ENCODE peak calls at places on chromosomes 2 and 18, in six cellular contexts. J, F, P, E, I and O are unnamed samples.

GRCh38 chr2:118112771-118113334 is 24.6 kb downstream of the INSIG2 start:
- DNase-seq in E (no peak), F (no peak), I (no peak), P (no peak), J (peak), O (no peak)

GRCh38 chr2:53519925-53520629 is 247.5 kb upstream of the CHAC2 start:
- DNase-seq in I (no peak), J (peak), E (no peak), F (no peak), P (no peak), O (no peak)

GRCh38 chr2:136319227-136319626 is 201.3 kb upstream of the CXCR4 start:
- DNase-seq in J (no peak), I (no peak), P (no peak), E (no peak), F (no peak), O (no peak)

GRCh38 chr2:217622205-217622621 is 380.6 kb downstream of the TNS1 start:
- DNase-seq in J (peak), F (no peak), P (no peak), I (peak), E (no peak), O (no peak)

GRCh38 chr2:229879551-229879950 is 42.3 kb downstream of the TRIP12 start:
- DNase-seq in P (no peak), J (no peak), I (no peak), F (no peak), E (no peak), O (no peak)

GRCh38 chr2:157004789-157005188 is 252.7 kb upstream of the GALNT5 start:
- DNase-seq in J (no peak), F (no peak), E (no peak), P (no peak), I (no peak), O (no peak)

GRCh38 chr18:79928563-79928960 is 22.9 kb downstream of the SLC66A2 start:
- DNase-seq in I (no peak), E (no peak), J (no peak), F (no peak), P (no peak), O (peak)

GRCh38 chr18:31244737-31245432 is 73.1 kb upstream of the DSG1 start:
- DNase-seq in I (no peak), E (peak), F (no peak), P (no peak), J (peak), O (no peak)

GRCh38 chr2:1787799-1788477 is 43.6 kb upstream of the PXDN start:
- DNase-seq in J (no peak), F (no peak), E (no peak), I (no peak), P (no peak), O (no peak)

GRCh38 chr2:99928472-99929053 is 213.8 kb downstream of the AFF3 start:
- DNase-seq in F (peak), E (no peak), J (peak), I (no peak), P (no peak), O (no peak)

GRCh38 chr2:239731422-239731821 is 293.7 kb downstream of the NDUFA10 start:
- DNase-seq in P (no peak), I (no peak), J (no peak), E (no peak), F (no peak), O (no peak)

GRCh38 chr2:163662141-163662780 is 73.5 kb downstream of the FIGN start:
- DNase-seq in E (no peak), F (no peak), P (no peak), J (peak), I (no peak), O (no peak)

GRCh38 chr18:48875942-48876511 is 74.7 kb downstream of the SMAD7 start:
- DNase-seq in J (peak), E (no peak), F (peak), P (no peak), I (no peak), O (no peak)

GRCh38 chr2:226552571-226553285 is 246.9 kb downstream of the IRS1 start:
- DNase-seq in F (no peak), E (no peak), J (no peak), P (no peak), I (no peak), O (no peak)

GRCh38 chr18:13532406-13533075 is 193.8 kb downstream of the FAM210A start:
- DNase-seq in I (no peak), P (no peak), E (no peak), F (no peak), J (no peak), O (no peak)

GRCh38 chr2:60413819-60414178 is 139.7 kb downstream of the BCL11A start:
- DNase-seq in J (no peak), I (no peak), E (no peak), P (no peak), F (no peak), O (no peak)

GRCh38 chr2:222969491-222969890 is 82.5 kb upstream of the KCNE4 start:
- DNase-seq in E (no peak), P (no peak), J (peak), I (no peak), F (no peak), O (no peak)

GRCh38 chr18:51417643-51418483 is 220.4 kb upstream of the MEX3C start:
- DNase-seq in J (no peak), E (no peak), P (no peak), I (no peak), F (no peak), O (no peak)

GRCh38 chr2:27715318-27716165 is 51.9 kb downstream of the SLC4A1AP start:
- DNase-seq in P (no peak), F (peak), E (no peak), J (peak), I (peak), O (no peak)

GRCh38 chr2:137938204-137938603 is 26.1 kb upstream of the HNMT start:
- DNase-seq in I (no peak), J (peak), P (no peak), F (no peak), E (no peak), O (no peak)

GRCh38 chr2:25314514-25315315 is 27.0 kb downstream of the DNMT3A start:
- DNase-seq in E (no peak), P (no peak), F (peak), J (peak), I (peak), O (no peak)

GRCh38 chr2:218003265-218003950 is 613 bp upstream of the TNS1 start:
- DNase-seq in E (no peak), P (no peak), I (peak), F (no peak), J (peak), O (no peak)

GRCh38 chr2:210172219-210172575 is 988 bp upstream of the KANSL1L start:
- DNase-seq in P (no peak), E (no peak), I (no peak), J (no peak), F (no peak), O (no peak)

GRCh38 chr2:223600056-223600455 is 2.1 kb downstream of the SCG2 start:
- DNase-seq in I (no peak), E (no peak), F (no peak), P (no peak), J (no peak), O (no peak)

GRCh38 chr2:101823347-101823791 is 125.9 kb downstream of the MAP4K4 start:
- DNase-seq in P (no peak), I (peak), E (peak), J (peak), F (peak), O (no peak)

GRCh38 chr18:53426656-53427055 is 797.8 kb downstream of the MBD2 start:
- DNase-seq in E (no peak), J (no peak), F (peak), P (no peak), I (no peak), O (no peak)

GRCh38 chr2:207632575-207633492 is 7.6 kb upstream of the METTL21A start:
- DNase-seq in J (peak), F (no peak), I (no peak), E (peak), P (no peak), O (no peak)

GRCh38 chr2:165070089-165070488 is 114.8 kb upstream of the SLC38A11 start:
- DNase-seq in E (no peak), P (no peak), J (peak), F (peak), I (no peak), O (no peak)

GRCh38 chr2:237932731-237933131 is 34.1 kb upstream of the UBE2F start:
- DNase-seq in J (peak), P (no peak), I (no peak), F (no peak), E (no peak), O (no peak)

GRCh38 chr2:74292752-74293151 is 50.5 kb downstream of the SLC4A5 start:
- DNase-seq in J (no peak), P (no peak), F (no peak), I (no peak), E (no peak), O (no peak)

DNA sequence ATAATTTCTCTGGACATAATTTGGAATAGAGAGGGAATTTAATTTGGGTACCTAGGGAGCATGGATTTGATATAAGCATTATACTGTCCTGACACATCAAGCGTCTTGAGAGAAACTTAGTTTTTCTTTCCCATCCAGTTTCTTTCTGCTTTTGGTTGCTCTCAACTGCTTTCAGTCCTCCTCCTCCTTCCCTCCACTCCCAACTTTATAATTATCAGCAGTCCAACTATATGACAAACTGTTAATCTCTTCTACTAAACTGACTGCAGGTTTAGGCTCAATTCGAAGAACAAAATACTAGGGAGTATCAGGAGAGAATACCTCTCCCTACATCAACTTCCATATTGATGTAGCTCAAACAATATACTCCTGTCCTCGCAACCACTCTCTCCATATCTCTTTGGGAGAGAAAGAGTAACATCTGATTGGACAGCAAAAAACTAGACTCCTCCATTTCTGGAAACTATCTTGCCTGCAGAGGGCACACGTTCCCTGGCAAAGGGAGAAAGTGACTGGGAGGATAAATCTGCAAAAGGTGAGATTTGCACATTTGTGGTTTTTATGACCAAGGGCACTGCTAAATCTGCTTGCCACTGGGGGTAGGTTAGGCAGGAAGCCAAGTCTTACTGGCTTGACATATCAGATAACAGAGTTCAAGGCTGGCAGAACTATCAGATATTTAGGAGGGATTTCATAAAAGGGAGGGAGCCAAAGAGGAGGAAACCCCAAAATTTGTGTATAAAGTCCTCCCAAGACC is 40.1 kb downstream of the ICA1L start:
- DNase-seq in J (peak), E (peak), F (peak), I (peak), P (no peak), O (no peak)
- TF ChIP-seq CTCF in J (peak), E (peak), F (peak), I (no peak), P (peak), O (no peak)

DNA sequence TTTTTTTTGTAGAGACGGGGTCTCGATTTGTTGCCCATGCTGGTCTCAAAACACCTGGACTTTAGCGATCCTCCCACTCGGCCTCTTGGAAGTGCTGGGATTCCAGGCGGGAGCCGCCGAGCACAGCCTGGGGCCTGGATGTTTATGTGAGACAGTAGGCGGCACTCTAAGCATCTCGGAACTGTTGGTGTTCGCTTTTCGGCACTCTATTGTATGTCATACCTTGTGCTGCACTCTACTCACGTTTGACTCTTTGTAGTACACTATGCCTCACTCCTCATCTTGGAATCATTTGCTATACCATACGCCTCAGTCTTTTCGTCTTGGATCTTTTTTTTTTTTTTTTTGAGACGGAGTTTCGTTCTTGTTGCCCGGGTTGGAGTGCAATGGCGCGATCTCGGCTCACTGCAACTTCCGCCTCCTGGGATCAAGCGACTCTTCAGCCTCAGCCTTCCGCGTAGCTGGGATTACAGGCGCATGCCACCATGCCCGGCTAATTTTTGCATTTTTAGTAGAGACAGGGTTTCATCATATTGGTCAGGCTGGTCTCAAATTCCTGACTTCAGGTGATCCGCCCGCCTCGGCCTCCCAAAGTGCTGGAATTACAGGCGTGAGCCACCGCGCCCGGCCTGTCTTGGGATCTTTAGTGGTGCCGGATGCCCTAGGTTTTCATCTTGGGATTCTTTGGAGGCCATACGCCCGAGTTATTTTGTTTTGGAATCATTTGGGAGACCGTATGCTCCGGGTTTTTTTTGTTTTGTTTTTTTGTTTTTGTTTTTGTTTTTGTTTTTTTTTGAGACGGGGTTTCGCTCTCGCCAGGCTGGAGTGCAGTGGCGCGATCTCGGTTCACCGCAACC is 24.2 kb upstream of the ZDBF2 start:
- DNase-seq in P (no peak), F (peak), E (no peak), J (no peak), I (peak), O (no peak)
- TF ChIP-seq CTCF in P (no peak), F (no peak), E (no peak), J (peak), I (no peak), O (no peak)

GRCh38 chr2:120954939-120955338 is 219.3 kb downstream of the GLI2 start:
- DNase-seq in P (no peak), J (no peak), E (no peak), I (no peak), F (no peak), O (no peak)

GRCh38 chr2:120958623-120959366 is 223.1 kb downstream of the GLI2 start:
- DNase-seq in E (peak), J (no peak), P (no peak), F (no peak), I (no peak), O (no peak)

GRCh38 chr2:120957905-120958304 is 222.2 kb downstream of the GLI2 start:
- DNase-seq in I (no peak), P (no peak), F (no peak), E (no peak), J (no peak), O (no peak)

GRCh38 chr2:120955427-120955826 is 219.8 kb downstream of the GLI2 start:
- DNase-seq in P (no peak), F (no peak), E (no peak), I (no peak), J (peak), O (no peak)

GRCh38 chr2:120956486-120957156 is 221.0 kb downstream of the GLI2 start:
- DNase-seq in I (no peak), P (no peak), E (no peak), J (no peak), F (no peak), O (no peak)
- TF ChIP-seq CTCF in I (no peak), P (no peak), E (no peak), J (no peak), F (no peak), O (no peak)

DNA sequence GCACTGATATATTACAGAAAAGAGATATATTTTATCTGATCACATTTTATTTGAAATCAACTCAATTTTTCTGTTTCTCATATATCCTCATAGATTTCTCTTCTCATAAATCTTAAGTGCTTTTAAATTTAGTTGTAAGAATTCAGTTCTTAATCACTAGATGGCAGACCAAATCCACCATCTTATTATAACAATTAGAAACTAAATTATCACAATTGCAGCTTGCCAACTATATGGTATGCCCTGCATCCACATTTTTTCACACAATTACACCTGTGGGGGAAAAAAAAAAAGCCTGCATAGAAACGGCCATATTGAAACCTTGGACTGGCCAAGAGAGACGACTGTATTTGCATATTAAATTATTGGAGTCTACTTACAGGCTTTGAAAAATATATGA is 64.4 kb downstream of the COL5A2 start:
- DNase-seq in F (no peak), P (no peak), E (no peak), I (no peak), J (no peak), O (no peak)
- TF ChIP-seq CTCF in F (peak), P (no peak), E (no peak), I (no peak), J (peak), O (no peak)

GRCh38 chr2:167548396-167548795 is 660.1 kb downstream of the XIRP2 start:
- DNase-seq in E (no peak), I (no peak), P (no peak), J (no peak), F (no peak), O (no peak)
- TF ChIP-seq CTCF in E (no peak), I (no peak), P (no peak), J (no peak), F (no peak), O (no peak)

GRCh38 chr2:224802407-224802806 is 86.2 kb upstream of the CCDC195 start:
- DNase-seq in J (peak), P (no peak), E (no peak), F (no peak), I (no peak), O (no peak)

GRCh38 chr2:224801360-224801759 is 85.2 kb upstream of the CCDC195 start:
- DNase-seq in E (no peak), F (no peak), J (no peak), I (no peak), P (no peak), O (no peak)

DNA sequence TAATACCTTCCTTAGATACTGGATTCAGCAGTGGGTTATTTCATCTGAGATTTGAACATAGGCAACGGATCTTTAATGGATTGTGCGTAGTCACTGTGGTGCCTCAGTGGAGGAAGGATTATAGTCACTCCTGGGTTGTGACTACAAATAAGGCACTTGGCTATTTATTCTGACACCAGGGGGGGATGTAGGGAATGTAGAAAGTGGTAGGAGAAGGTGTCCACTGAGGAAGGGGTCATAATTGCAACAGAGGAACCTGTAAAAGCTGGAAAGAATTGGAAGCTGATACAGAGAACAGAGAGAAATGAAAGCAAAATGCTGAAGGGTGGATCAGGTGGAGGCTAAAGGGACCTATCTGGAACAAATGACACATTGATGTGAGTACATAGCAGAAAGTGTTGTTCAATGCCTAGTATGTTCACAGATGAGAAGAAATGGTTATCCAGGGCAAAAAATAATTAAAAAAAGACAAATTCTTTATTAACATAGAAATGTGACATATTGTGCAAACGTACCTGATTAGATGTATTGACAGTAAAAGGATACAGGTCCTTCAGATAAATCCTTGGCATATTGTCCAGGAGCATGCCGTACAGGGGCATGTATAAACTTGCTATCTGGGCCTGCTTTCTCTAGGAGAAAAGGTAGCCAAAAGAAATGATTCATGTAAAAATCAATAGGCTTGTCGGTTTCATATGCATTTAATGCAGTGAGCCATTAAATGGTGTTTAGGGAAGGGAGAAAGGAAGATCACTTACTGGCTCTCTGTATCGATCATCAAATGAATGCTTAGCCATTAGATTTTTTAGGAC is 91.2 kb upstream of the CCDC195 start:
- DNase-seq in J (no peak), P (no peak), F (no peak), I (no peak), E (no peak), O (no peak)
- TF ChIP-seq CTCF in J (peak), P (no peak), F (no peak), I (no peak), E (no peak), O (no peak)